ENCODE peak calls at places on chromosomes 6 and 20, in six cellular contexts. A is tibial nerve, V is left lung, Z is heart left ventricle, J is HL-60, F is pancreas. Y is an unnamed sample.

GRCh38 chr6:11126876-11127275 is 15.4 kb upstream of the ERVFRD-1 start:
- DNase-seq in A (no peak), V (no peak), Z (no peak), J (no peak), F (no peak), Y (no peak)

GRCh38 chr6:94270040-94270689 is 850.8 kb upstream of the EPHA7 start:
- DNase-seq in A (no peak), V (no peak), Z (no peak), J (no peak), F (no peak), Y (no peak)

GRCh38 chr6:7176208-7176607 is 68.4 kb downstream of the RREB1 start:
- DNase-seq in A (no peak), V (no peak), Z (no peak), J (no peak), F (no peak), Y (no peak)

GRCh38 chr6:138576303-138576702 is 77.0 kb upstream of the NHSL1 start:
- DNase-seq in A (no peak), V (no peak), Z (no peak), J (no peak), F (no peak), Y (no peak)

GRCh38 chr6:14128017-14128416 is 10.4 kb downstream of the CD83 start:
- DNase-seq in A (no peak), V (no peak), Z (no peak), J (no peak), F (no peak), Y (no peak)

GRCh38 chr6:8047466-8048292 is 16.5 kb downstream of the BLOC1S5 start:
- DNase-seq in A (no peak), V (no peak), Z (no peak), J (no peak), F (no peak), Y (no peak)

GRCh38 chr6:125101128-125101527 is 52.4 kb upstream of the TPD52L1 start:
- DNase-seq in A (no peak), V (no peak), Z (no peak), J (no peak), F (no peak), Y (no peak)

GRCh38 chr20:1467355-1468116 is 887 bp upstream of the NSFL1C start:
- DNase-seq in A (no peak), V (peak), Z (no peak), J (peak), F (peak), Y (no peak)

GRCh38 chr20:54170026-54170471 is 3.7 kb downstream of the CYP24A1 start:
- DNase-seq in A (no peak), V (no peak), Z (no peak), J (no peak), F (no peak), Y (no peak)

GRCh38 chr6:165717732-165718465 is 54.9 kb upstream of the PDE10A start:
- DNase-seq in A (no peak), V (no peak), Z (no peak), J (no peak), F (no peak), Y (no peak)

GRCh38 chr6:67219336-67219735 is 1415.7 kb upstream of the ADGRB3 start:
- DNase-seq in A (no peak), V (no peak), Z (no peak), J (no peak), F (no peak), Y (no peak)

GRCh38 chr6:44805239-44805849 is 417.8 kb downstream of the CDC5L start:
- DNase-seq in A (no peak), V (no peak), Z (no peak), J (no peak), F (no peak), Y (no peak)

GRCh38 chr6:18312368-18312767 is 48.0 kb upstream of the DEK start:
- DNase-seq in A (no peak), V (no peak), Z (no peak), J (no peak), F (no peak), Y (no peak)

GRCh38 chr6:146287691-146288369 is 255.8 kb upstream of the RAB32 start:
- DNase-seq in A (no peak), V (no peak), Z (no peak), J (no peak), F (no peak), Y (no peak)

GRCh38 chr6:149169761-149170359 is 147.7 kb upstream of the TAB2 start:
- DNase-seq in A (no peak), V (no peak), Z (no peak), J (no peak), F (no peak), Y (no peak)

GRCh38 chr6:106671651-106672050 is 42.3 kb downstream of the QRSL1 start:
- DNase-seq in A (no peak), V (no peak), Z (no peak), J (no peak), F (no peak), Y (no peak)

GRCh38 chr6:68343901-68344300 is 291.2 kb upstream of the ADGRB3 start:
- DNase-seq in A (no peak), V (no peak), Z (no peak), J (no peak), F (peak), Y (no peak)

DNA sequence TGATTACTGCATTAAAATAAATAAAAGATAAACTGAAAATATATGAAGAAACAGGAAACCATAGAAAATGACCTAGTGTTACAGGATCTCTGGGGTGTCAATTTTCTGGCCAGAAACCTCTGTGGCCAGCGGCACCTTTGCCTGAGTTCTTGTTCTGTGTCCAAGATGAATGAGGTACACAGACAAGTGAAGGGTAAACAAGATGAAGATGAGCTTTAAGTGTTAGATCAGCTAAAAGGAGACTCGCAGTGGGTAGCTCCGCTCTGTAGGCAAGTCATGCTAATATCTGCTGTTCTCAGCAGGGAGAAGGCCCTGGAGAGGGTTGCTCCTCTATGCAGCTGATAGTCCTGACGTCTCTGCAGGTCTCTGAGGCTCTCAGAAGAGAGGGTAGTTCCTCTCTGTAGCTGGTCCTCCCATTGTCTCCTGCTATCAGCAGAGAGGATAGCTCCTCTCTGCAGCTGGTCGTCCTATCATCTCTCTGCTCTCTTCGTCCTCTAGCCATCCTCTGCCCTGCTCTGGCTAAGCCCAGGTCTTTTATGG is 35.9 kb upstream of the TBC1D22B start:
- DNase-seq in A (no peak), V (no peak), Z (no peak), J (no peak), F (no peak), Y (no peak)
- H3K27ac ChIP-seq in A (no peak), V (peak), Z (no peak), J (no peak), F (peak), Y (no peak)

DNA sequence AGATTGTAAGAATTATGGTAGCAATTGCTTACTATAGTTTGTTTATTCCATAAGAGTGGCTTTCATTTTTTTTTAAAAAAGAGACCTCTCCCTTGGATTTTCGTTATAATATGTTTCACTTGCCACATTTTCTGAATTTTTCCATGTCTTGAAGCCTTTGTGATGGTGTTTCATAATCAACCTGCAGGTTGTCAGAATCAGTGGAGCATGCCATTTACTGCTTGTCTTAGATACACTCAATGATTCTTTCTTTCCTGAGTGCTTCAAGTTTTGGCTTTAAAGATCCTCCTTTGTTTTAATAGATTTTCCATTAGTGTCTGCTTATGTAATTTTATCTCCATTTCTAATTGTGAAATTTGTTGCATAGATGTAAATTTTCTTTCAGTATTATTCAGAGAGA is 31.2 kb downstream of the KCNQ5 start:
- DNase-seq in A (no peak), V (no peak), Z (no peak), J (no peak), F (no peak), Y (no peak)
- H3K27ac ChIP-seq in A (no peak), V (no peak), Z (no peak), J (no peak), F (no peak), Y (peak)

DNA sequence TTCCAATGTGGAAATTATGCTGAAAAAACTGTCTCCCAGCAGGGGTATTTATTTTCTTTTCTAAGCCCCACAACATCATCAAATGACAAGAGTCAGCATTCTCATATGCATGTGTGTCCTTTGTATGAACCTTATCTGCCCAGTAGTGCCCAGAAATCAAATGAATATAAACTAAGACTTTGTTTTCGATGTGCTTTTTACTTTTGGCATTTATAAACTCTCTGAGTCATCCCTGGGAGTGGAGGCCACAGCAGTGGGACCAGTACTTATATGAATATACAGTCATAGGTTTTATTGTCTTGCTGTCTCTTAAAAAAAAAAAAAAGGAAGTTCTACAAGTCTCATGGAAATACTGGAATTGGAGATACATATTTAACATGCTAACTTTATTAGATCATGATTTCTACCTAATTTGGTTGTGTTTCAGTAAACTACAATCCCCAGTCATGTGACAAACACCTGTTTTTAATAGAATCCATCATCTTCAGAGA is 99.2 kb upstream of the TMEM181 start:
- DNase-seq in A (no peak), V (no peak), Z (no peak), J (no peak), F (no peak), Y (no peak)
- H3K27ac ChIP-seq in A (no peak), V (no peak), Z (no peak), J (no peak), F (no peak), Y (no peak)

GRCh38 chr6:4895971-4896370 is 107.9 kb downstream of the RPP40 start:
- DNase-seq in A (no peak), V (no peak), Z (no peak), J (no peak), F (no peak), Y (no peak)
- H3K27ac ChIP-seq in A (no peak), V (no peak), Z (no peak), J (no peak), F (no peak), Y (no peak)

DNA sequence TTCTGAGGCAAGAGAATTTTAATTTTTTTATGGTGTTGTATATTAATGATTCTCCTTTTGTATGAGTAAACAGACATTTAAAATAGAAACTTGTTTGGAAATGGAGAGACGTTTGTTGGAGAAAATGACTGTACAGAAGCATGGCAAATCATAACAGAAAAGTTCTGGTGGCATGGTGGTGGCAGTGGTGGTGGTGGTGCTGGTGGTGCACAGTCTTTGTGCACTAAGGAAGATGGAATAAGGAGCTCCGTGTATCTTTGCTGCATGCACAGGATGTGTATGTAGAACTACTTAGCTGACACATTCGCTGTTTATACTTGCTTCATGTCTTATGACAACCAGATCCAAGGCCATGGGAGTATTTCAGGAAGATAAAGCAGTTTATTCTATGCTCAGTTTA is 294.9 kb downstream of the UTRN start:
- DNase-seq in A (no peak), V (no peak), Z (no peak), J (no peak), F (no peak), Y (no peak)
- H3K27ac ChIP-seq in A (no peak), V (no peak), Z (no peak), J (no peak), F (no peak), Y (no peak)

GRCh38 chr20:35021063-35021462 is 65.4 kb downstream of the MYH7B start:
- DNase-seq in A (no peak), V (no peak), Z (no peak), J (no peak), F (no peak), Y (no peak)

GRCh38 chr20:35025116-35025515 is 67.5 kb downstream of the TRPC4AP start:
- DNase-seq in A (no peak), V (no peak), Z (no peak), J (no peak), F (no peak), Y (no peak)

GRCh38 chr20:35021831-35022230 is 66.2 kb downstream of the MYH7B start:
- DNase-seq in A (no peak), V (no peak), Z (no peak), J (no peak), F (no peak), Y (no peak)

GRCh38 chr20:35020108-35021031 is 64.7 kb downstream of the MYH7B start:
- DNase-seq in A (no peak), V (no peak), Z (no peak), J (no peak), F (peak), Y (no peak)

DNA sequence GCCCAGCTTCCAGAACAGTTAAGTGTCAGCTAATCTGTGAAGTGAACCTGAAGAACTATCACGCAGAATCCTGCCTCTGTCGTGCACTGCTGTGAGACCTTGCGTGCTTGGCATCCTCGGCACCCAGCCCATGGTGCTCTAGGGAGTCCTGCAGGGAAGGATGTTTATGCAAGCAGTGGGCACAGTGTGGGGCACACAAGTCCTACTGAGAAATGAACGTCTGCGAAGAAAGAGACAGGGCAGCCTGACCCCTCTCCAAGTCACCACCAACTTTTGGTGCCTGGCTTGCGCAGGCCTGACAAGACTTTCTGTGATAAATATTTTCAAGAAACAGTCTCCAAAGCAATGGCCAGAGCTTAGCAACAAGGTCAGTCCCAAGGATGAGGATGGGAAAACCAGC is 68.0 kb downstream of the MYH7B start:
- DNase-seq in A (no peak), V (no peak), Z (no peak), J (no peak), F (no peak), Y (no peak)
- H3K27ac ChIP-seq in A (no peak), V (no peak), Z (no peak), J (no peak), F (no peak), Y (no peak)

DNA sequence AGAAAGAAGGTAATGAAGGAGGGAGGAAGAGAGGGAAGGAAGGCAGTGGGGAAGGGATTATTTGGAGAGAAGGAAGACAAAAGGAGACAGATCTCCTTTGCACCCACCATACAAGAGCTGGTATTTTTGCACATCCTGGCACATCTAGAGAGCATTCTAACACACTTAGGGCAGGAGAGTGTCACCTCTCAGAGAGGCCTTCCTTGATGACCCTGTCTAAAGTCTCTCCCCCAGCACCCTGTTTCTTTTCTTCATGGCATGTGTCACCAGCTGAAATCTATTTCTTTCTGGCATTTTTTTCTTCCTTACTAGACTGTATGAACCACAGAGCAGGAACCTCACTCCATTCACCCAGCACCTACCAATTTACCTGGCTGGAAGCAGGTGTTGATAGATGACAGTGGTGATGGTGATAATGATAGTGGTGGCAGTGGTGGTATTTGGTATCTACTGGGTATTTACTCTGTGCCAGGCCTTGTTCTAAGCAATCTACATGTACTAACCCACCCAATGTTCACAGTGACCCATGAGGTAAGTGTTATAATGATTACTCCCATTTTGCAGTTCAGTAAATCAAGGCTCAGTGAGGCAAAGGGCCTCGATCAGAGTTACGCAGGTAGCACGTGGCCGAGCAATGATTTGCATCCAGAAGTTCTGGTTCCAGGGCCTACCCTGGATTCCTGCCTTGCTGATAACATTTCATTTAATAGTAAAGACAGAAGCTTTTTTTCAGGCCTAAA is 131.8 kb downstream of the NFATC2 start:
- DNase-seq in A (no peak), V (no peak), Z (no peak), J (no peak), F (no peak), Y (no peak)
- H3K27ac ChIP-seq in A (peak), V (no peak), Z (no peak), J (no peak), F (no peak), Y (no peak)

DNA sequence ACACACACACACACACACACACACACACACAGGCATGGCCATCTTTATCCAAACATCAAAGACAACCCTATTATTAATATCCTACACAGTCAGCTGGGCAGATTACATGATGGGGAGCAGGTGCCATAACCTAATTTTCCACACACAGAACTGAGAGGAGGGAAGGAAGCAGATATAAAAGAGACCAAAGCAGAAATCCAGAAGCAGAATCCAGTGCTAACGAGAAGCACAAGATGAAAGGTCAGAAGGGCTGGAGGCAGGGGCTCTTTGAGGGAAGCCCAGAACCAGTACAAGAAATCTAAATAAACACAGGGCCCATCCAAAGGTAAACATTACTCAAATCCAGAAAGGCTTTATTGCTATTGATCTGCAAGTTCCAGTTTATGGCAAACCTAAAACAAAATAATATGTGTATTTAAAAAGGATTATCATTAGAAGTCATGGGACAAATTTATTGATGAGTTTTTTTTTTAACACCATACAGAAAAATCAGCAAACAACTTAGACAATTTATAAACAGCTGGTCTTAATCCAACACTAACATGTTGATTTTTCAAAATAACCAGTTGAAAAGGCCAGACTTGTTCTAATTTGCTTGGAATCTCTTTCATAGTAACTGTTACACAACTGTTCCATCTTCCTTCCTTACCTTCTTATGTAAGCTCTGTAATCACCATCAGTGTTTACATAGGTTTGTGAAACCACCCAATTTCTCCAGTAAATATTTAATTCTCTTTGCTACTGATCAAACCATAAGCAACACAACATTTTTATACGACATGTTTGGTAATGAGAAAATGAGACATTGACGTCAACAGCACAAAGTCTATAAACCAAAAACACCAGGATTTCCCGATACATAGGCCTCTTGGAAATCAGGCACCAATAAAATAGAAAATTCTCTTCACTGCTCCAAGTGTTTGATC is 34.2 kb downstream of the SLC23A2 start:
- DNase-seq in A (no peak), V (no peak), Z (no peak), J (peak), F (no peak), Y (no peak)
- H3K27ac ChIP-seq in A (no peak), V (no peak), Z (peak), J (no peak), F (peak), Y (peak)

GRCh38 chr6:24899647-24900325 is 36.0 kb downstream of the RIPOR2 start:
- DNase-seq in A (no peak), V (no peak), Z (no peak), J (no peak), F (no peak), Y (no peak)
- H3K27ac ChIP-seq in A (no peak), V (no peak), Z (no peak), J (no peak), F (no peak), Y (no peak)

Y was measured in caudate nucleus.